ENCODE peak calls at places on chromosome 20, in five cellular contexts. H is neuronal stem cell, B is mesenchymal stem cell, N is H1, I is H9. A is an unnamed sample.
A peak's percentile ranks its signal among the peaks of the same experiment; 100 is the strongest.

GRCh38 chr20:4896119-4896700 is 105.1 kb downstream of the SLC23A2 start:
- DNase-seq in H (no peak), B (no peak), N (no peak), I (no peak), A (no peak)

GRCh38 chr20:11432407-11432806 is 485.3 kb upstream of the BTBD3 start:
- DNase-seq in H (no peak), B (peak; percentile 46), N (no peak), I (no peak), A (peak; percentile 95)

GRCh38 chr20:55160996-55161395 is 685.6 kb downstream of the DOK5 start:
- DNase-seq in H (no peak), B (no peak), N (no peak), I (no peak), A (no peak)

GRCh38 chr20:5735845-5736530 is 14.2 kb upstream of the SHLD1 start:
- DNase-seq in H (no peak), B (peak; percentile 45), N (no peak), I (no peak), A (peak; percentile 49)

GRCh38 chr20:51460569-51461265 is 81.8 kb downstream of the NFATC2 start:
- DNase-seq in H (no peak), B (no peak), N (no peak), I (no peak), A (no peak)

GRCh38 chr20:59525500-59526241 is 78.7 kb upstream of the PHACTR3 start:
- DNase-seq in H (peak; percentile 63), B (peak; percentile 14), N (no peak), I (peak; percentile 84), A (peak; percentile 13)

GRCh38 chr20:5703542-5704215 is 46.5 kb upstream of the SHLD1 start:
- DNase-seq in H (no peak), B (no peak), N (no peak), I (no peak), A (no peak)

GRCh38 chr20:49697071-49697470 is 16.6 kb downstream of the B4GALT5 start:
- DNase-seq in H (no peak), B (no peak), N (no peak), I (no peak), A (no peak)

GRCh38 chr20:53611449-53611894 is 17.8 kb upstream of the ZNF217 start:
- DNase-seq in H (no peak), B (peak; percentile 98), N (no peak), I (no peak), A (peak; percentile 99)

GRCh38 chr20:58482416-58482815 is 32.8 kb downstream of the APCDD1L start:
- DNase-seq in H (no peak), B (peak; percentile 10), N (no peak), I (peak; percentile 23), A (peak; percentile 6)

GRCh38 chr20:41052742-41053419 is 24.3 kb downstream of the TOP1 start:
- DNase-seq in H (no peak), B (peak; percentile 46), N (no peak), I (no peak), A (peak; percentile 85)

GRCh38 chr20:47148059-47148458 is 208.4 kb downstream of the ZMYND8 start:
- DNase-seq in H (no peak), B (no peak), N (no peak), I (no peak), A (no peak)

GRCh38 chr20:48194026-48194425 is 408.7 kb upstream of the SULF2 start:
- DNase-seq in H (no peak), B (no peak), N (no peak), I (no peak), A (no peak)

GRCh38 chr20:48195121-48195870 is 410.0 kb upstream of the SULF2 start:
- DNase-seq in H (no peak), B (no peak), N (no peak), I (no peak), A (no peak)

GRCh38 chr20:48193626-48194025 is 408.3 kb upstream of the SULF2 start:
- DNase-seq in H (no peak), B (no peak), N (no peak), I (no peak), A (no peak)

GRCh38 chr20:48196006-48196405 is 410.7 kb upstream of the SULF2 start:
- DNase-seq in H (no peak), B (no peak), N (no peak), I (no peak), A (no peak)

GRCh38 chr20:48194578-48194977 is 409.3 kb upstream of the SULF2 start:
- DNase-seq in H (no peak), B (no peak), N (no peak), I (no peak), A (no peak)
- H2BK120ac ChIP-seq in H (no peak overlapping the region), B (no peak overlapping the region), N (no peak overlapping the region), I (no peak overlapping the region), A (no peak overlapping the region)

GRCh38 chr20:63236116-63236837 is 572 bp downstream of the BIRC7 start:
- DNase-seq in H (no peak), B (no peak), N (no peak), I (no peak), A (no peak)
- H2BK120ac ChIP-seq in H (peak overlapping the region; percentile 75), B (peak overlapping the region; percentile 21), N (no peak overlapping the region), I (no peak overlapping the region), A (no peak overlapping the region)

DNA sequence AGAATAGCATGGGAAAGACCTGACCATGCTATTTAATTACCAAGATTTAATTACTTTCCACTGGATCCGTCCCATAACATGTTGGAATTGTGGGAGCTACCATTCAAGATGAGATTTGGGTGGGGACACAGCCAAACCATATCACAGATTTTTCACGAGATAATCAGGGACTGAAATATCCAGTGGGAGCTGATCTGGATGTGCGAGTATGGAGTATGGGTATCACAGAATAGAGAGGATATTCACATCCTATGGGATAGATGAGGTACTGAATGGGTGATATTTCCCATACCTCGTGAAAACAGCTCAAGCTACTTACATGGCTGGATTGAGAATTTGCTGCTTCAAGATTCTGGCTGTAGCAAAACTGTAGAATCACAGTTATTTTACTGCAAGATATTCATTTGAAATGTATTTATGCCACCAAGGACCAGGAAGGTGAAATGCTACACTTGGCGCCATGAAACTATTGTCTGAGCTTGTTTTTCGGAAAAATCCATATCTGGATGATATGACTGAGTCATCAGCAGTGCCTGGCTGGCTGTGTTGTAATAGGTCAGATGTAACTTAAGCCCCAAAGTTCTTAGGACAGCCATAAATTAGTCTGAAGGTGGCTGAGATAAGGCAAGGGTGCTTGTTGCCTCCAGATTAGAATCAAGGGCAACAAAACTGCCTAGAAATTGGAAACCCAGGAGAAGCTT is 29.8 kb downstream of the KCNS1 start:
- DNase-seq in H (no peak), B (peak; percentile 29), N (no peak), I (no peak), A (peak; percentile 26)
- H2BK120ac ChIP-seq in H (no peak overlapping the region), B (no peak overlapping the region), N (no peak overlapping the region), I (no peak overlapping the region), A (no peak overlapping the region)

GRCh38 chr20:325043-325888 is at the start of gene SOX12:
- DNase-seq in H (peak; percentile 97), B (peak; percentile 95), N (no peak), I (peak; percentile 99), A (peak; percentile 87)
- H2BK120ac ChIP-seq in H (peak within 1 kb of the TSS; percentile 95), B (peak within 1 kb of the TSS; percentile 99), N (peak within 1 kb of the TSS; percentile 24), I (no peak within 1 kb of the TSS), A (peak within 1 kb of the TSS; percentile 69)

DNA sequence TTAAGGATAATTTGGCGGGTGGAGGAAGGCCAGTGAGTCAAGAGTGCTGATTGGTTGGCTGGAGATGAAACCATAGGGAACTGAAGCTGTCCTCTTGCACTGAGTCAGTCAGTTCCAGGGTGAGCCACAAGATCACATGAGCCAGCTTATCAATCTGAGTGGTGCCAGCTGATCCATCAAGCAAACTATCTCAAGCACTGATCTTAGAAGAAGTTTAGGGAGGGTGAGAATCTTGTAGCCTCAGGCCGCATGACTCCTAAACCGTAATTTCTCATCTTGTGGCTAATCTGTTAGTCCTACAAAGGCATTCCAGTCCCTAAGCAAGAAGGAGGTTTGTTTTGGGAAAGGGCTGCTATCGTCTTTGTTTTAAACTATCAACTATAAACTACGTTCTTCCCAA is 954.3 kb downstream of the KIF16B start:
- DNase-seq in H (no peak), B (peak; percentile 9), N (no peak), I (no peak), A (no peak)
- H2BK120ac ChIP-seq in H (no peak overlapping the region), B (no peak overlapping the region), N (no peak overlapping the region), I (no peak overlapping the region), A (no peak overlapping the region)

GRCh38 chr20:31606928-31607639 is 2.0 kb downstream of the ID1 start:
- DNase-seq in H (no peak), B (peak; percentile 95), N (no peak), I (peak; percentile 69), A (peak; percentile 67)

GRCh38 chr20:31605902-31606677 is 1.0 kb downstream of the ID1 start:
- DNase-seq in H (no peak), B (peak; percentile 52), N (no peak), I (peak; percentile 50), A (no peak)

GRCh38 chr20:31606678-31606927 is 1.5 kb downstream of the ID1 start:
- DNase-seq in H (no peak), B (peak; percentile 51), N (no peak), I (peak; percentile 73), A (no peak)

GRCh38 chr20:31607640-31608255 is 2.7 kb downstream of the ID1 start:
- DNase-seq in H (no peak), B (no peak), N (no peak), I (no peak), A (no peak)

GRCh38 chr20:31608256-31608980 is 3.3 kb downstream of the ID1 start:
- DNase-seq in H (peak; percentile 64), B (peak; percentile 85), N (no peak), I (peak; percentile 92), A (peak; percentile 48)
- H2BK120ac ChIP-seq in H (peak overlapping the region; percentile 64), B (peak overlapping the region; percentile 74), N (peak overlapping the region; percentile 48), I (no peak overlapping the region), A (peak overlapping the region; percentile 78)

GRCh38 chr20:2651772-2652723 is at the start of gene NOP56:
- DNase-seq in H (peak; percentile 92), B (peak; percentile 92), N (peak; percentile 62), I (peak; percentile 86), A (peak; percentile 86)
- H2BK120ac ChIP-seq in H (peak within 1 kb of the TSS; percentile 98), B (peak within 1 kb of the TSS; percentile 84), N (peak within 1 kb of the TSS; percentile 31), I (no peak within 1 kb of the TSS), A (peak within 1 kb of the TSS; percentile 24)

GRCh38 chr20:17969276-17969883 is 562 bp downstream of the MGME1 start:
- DNase-seq in H (no peak), B (peak; percentile 70), N (no peak), I (no peak), A (no peak)
- H2BK120ac ChIP-seq in H (no peak overlapping the region), B (peak overlapping the region; percentile 67), N (peak overlapping the region; percentile 96), I (peak overlapping the region; percentile 78), A (peak overlapping the region; percentile 89)

GRCh38 chr20:33673411-33674293 is 576 bp downstream of the NECAB3 start:
- DNase-seq in H (no peak), B (peak; percentile 51), N (no peak), I (no peak), A (peak; percentile 40)
- H2BK120ac ChIP-seq in H (no peak overlapping the region), B (peak overlapping the region; percentile 64), N (no peak overlapping the region), I (no peak overlapping the region), A (peak overlapping the region; percentile 71)

DNA sequence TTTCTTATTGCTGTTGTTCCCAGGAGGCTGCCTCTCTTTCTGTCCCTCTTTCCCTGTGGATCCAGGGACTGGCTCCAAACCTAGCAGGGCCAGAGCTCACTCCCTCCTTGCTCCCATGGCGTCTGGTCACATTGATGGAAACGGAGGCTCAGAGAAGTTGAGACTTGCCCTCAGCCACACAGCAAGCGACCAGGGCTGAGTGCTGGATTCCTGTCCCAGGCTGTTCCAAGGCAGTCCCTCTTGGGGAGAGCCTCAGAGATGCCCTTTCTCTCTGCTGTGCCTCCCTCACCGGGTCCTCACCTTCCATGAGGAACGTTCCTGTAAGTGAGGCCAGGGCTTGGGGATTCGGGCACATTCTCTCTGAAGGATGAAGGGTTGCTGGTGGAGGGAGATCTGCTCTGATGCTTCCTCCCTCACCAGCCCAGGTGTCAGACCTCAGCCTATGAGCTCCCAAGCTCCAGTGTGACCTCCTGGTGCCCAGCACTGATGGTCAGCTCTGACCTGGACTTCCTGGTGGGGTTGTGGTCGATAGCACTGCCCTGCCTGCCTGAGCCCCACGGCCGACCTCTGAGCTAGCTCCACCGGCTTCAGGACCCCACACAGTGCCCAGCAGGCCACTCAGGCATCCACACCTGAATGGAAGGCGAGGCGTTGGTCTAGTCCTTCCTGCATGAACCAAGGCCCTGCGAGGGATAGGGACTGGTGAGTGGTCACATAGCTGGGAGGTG is 26.8 kb downstream of the SUN5 start:
- DNase-seq in H (no peak), B (no peak), N (no peak), I (no peak), A (no peak)
- H2BK120ac ChIP-seq in H (peak overlapping the region; percentile 78), B (no peak overlapping the region), N (peak overlapping the region; percentile 51), I (no peak overlapping the region), A (no peak overlapping the region)

A was measured in IMR-90.